ENCODE peak calls at places on chromosome 1, in eight cellular contexts. T is activated T-cell treated with anti-CD3 and anti-CD28 coated beads, Interleukin-2, amount 50 U/mL, for 72 hours; D is A549; G is posterior vena cava; I is foreskin fibroblast; Q is ovary; M is AG04450; S is NCI-H1436 treated with DMSO at 0.1 percent for 48 hours. E is an unnamed sample.

GRCh38 chr1:236688705-236689104 is 2.4 kb downstream of the ACTN2 start:
- DNase-seq in G (no peak), I (no peak), S (no peak), M (no peak), Q (no peak), D (no peak), T (no peak), E (no peak)

GRCh38 chr1:114455102-114455785 is 55.8 kb downstream of the TRIM33 start:
- DNase-seq in Q (no peak), D (no peak), M (no peak), T (no peak), G (no peak), S (no peak), I (peak), E (no peak)

GRCh38 chr1:16250547-16251251 is 13.7 kb upstream of the CPLANE2 start:
- DNase-seq in D (no peak), Q (peak), G (no peak), T (no peak), M (no peak), S (no peak), I (peak), E (no peak)

GRCh38 chr1:193311226-193311948 is 125.0 kb upstream of the B3GALT2 start:
- DNase-seq in T (no peak), I (no peak), Q (no peak), S (no peak), D (no peak), G (no peak), M (no peak), E (no peak)

GRCh38 chr1:91830242-91831131 is 55.5 kb downstream of the TGFBR3 start:
- DNase-seq in T (no peak), Q (peak), S (no peak), D (peak), M (peak), G (peak), I (peak), E (no peak)

GRCh38 chr1:53327183-53327941 is 508 bp downstream of the LRP8 start:
- DNase-seq in D (peak), G (peak), I (peak), S (no peak), T (peak), Q (peak), M (no peak), E (peak)

GRCh38 chr1:197272791-197273190 is 4.7 kb downstream of the CRB1 start:
- DNase-seq in M (no peak), T (no peak), D (no peak), G (no peak), I (no peak), Q (no peak), S (no peak), E (no peak)

GRCh38 chr1:65148548-65149390 is 766 bp downstream of the AK4 start:
- DNase-seq in Q (peak), I (peak), D (peak), G (peak), M (no peak), S (no peak), T (peak), E (peak)

GRCh38 chr1:121516279-121516967 is 331.6 kb downstream of the SRGAP2C start:
- DNase-seq in Q (no peak), M (no peak), I (no peak), G (no peak), T (peak), D (no peak), S (no peak), E (no peak)

GRCh38 chr1:193542668-193543067 is 356.3 kb upstream of the B3GALT2 start:
- DNase-seq in Q (no peak), T (no peak), D (no peak), S (no peak), G (no peak), I (peak), M (no peak), E (no peak)

GRCh38 chr1:27656157-27656893 is 15.7 kb downstream of the IFI6 start:
- DNase-seq in D (no peak), Q (no peak), S (no peak), G (peak), T (no peak), M (no peak), I (peak), E (peak)

GRCh38 chr1:44094047-44094446 is 24.6 kb upstream of the KLF17 start:
- DNase-seq in S (no peak), M (no peak), I (no peak), T (no peak), Q (no peak), D (no peak), G (no peak), E (no peak)

GRCh38 chr1:28640766-28641165 is 2.1 kb downstream of the TAF12 start:
- DNase-seq in T (peak), S (no peak), D (no peak), M (no peak), Q (no peak), I (no peak), G (no peak), E (no peak)

E was measured in GM13977.